ENCODE peak calls at places on chromosomes 3 and 15, in ten cellular contexts. H is activated CD4-positive, alpha-beta T cell treated with anti-CD3 and anti-CD28 coated beads, Interleukin-2, amount 50 U/mL, for 24 hours; V is HuH-7; K is GM03348; F is suprapubic skin; I is activated naive CD4-positive, alpha-beta T cell; W is left ventricle myocardium inferior; B is HL-60; G is T-helper 17 cell; C is Caco-2. Q is an unnamed sample.

GRCh38 chr3:105351821-105352220 is 14.9 kb upstream of the ALCAM start:
- DNase-seq in K (peak; percentile 49), I (no peak), W (no peak), V (no peak), F (no peak), G (no peak), H (no peak), B (no peak), C (no peak), Q (no peak)

GRCh38 chr15:66941791-66942190 is 123.6 kb upstream of the SMAD3 start:
- DNase-seq in G (no peak), F (peak; percentile 33), W (no peak), I (no peak), K (no peak), C (peak; percentile 5), H (no peak), B (peak; percentile 70), V (no peak), Q (no peak)

GRCh38 chr3:65538101-65538500 is 500.6 kb downstream of the MAGI1 start:
- DNase-seq in W (no peak), V (no peak), B (no peak), F (no peak), I (no peak), K (no peak), C (no peak), G (no peak), H (no peak), Q (no peak)

GRCh38 chr15:29141206-29141907 is 128.3 kb downstream of the NSMCE3 start:
- DNase-seq in K (no peak), V (no peak), H (no peak), B (no peak), F (peak; percentile 33), I (no peak), G (no peak), W (no peak), C (no peak), Q (no peak)

GRCh38 chr15:69757186-69757585 is 304.6 kb downstream of the RPLP1 start:
- DNase-seq in K (no peak), F (no peak), C (no peak), G (no peak), H (peak; percentile 48), B (no peak), V (no peak), W (no peak), I (no peak), Q (no peak)

GRCh38 chr3:159451482-159451881 is 537.2 kb upstream of the IL12A start:
- DNase-seq in I (no peak), H (no peak), B (no peak), G (no peak), W (no peak), V (no peak), F (no peak), K (no peak), C (no peak), Q (no peak)

GRCh38 chr15:56736308-56736707 is 3.0 kb upstream of the ZNF280D start:
- DNase-seq in W (no peak), I (no peak), G (no peak), C (no peak), F (no peak), V (no peak), B (no peak), H (no peak), K (no peak), Q (peak; percentile 26)

GRCh38 chr3:66442254-66443249 is 58.3 kb downstream of the LRIG1 start:
- DNase-seq in H (no peak), B (no peak), F (peak; percentile 80), W (peak; percentile 79), V (peak; percentile 34), K (peak; percentile 82), I (no peak), G (no peak), C (peak; percentile 50), Q (peak; percentile 3)

GRCh38 chr3:31047673-31048072 is 153.2 kb upstream of the GADL1 start:
- DNase-seq in I (no peak), F (no peak), B (no peak), W (no peak), C (no peak), H (no peak), G (no peak), V (no peak), K (no peak), Q (no peak)

GRCh38 chr3:189144645-189145044 is 27.1 kb upstream of the TPRG1 start:
- DNase-seq in V (peak; percentile 20), H (no peak), B (peak; percentile 79), K (no peak), C (no peak), F (no peak), I (no peak), G (no peak), W (no peak), Q (peak; percentile 72)

GRCh38 chr3:102057781-102058421 is 208.6 kb downstream of the NFKBIZ start:
- DNase-seq in B (no peak), K (no peak), I (no peak), F (no peak), H (no peak), V (no peak), C (no peak), W (no peak), G (no peak), Q (no peak)

GRCh38 chr3:139928708-139929505 is 6.1 kb upstream of the CLSTN2 start:
- DNase-seq in W (no peak), F (no peak), H (no peak), V (no peak), I (no peak), B (no peak), C (no peak), G (no peak), K (no peak), Q (no peak)

GRCh38 chr3:50339485-50340196 is 995 bp downstream of the RASSF1 start:
- DNase-seq in H (no peak), G (no peak), I (no peak), W (no peak), K (peak; percentile 55), B (no peak), V (no peak), F (no peak), C (no peak), Q (no peak)

GRCh38 chr3:122355612-122356011 is 27.4 kb downstream of the MIX23 start:
- DNase-seq in C (no peak), I (no peak), W (no peak), V (no peak), B (no peak), G (no peak), K (no peak), F (no peak), H (no peak), Q (no peak)

GRCh38 chr3:127218457-127218922 is 25.6 kb downstream of the PRR23E start:
- DNase-seq in K (no peak), W (no peak), H (no peak), G (no peak), I (no peak), F (peak; percentile 33), B (no peak), C (no peak), V (no peak), Q (no peak)

GRCh38 chr15:55235637-55236036 is 38.9 kb upstream of the RSL24D1 start:
- DNase-seq in C (no peak), H (no peak), G (no peak), W (no peak), I (no peak), F (no peak), B (no peak), K (no peak), V (no peak), Q (no peak)

GRCh38 chr3:157436583-157437300 is at the start of gene PTX3:
- DNase-seq in B (peak; percentile 88), C (no peak), V (peak; percentile 20), F (peak; percentile 72), H (no peak), K (peak; percentile 79), I (no peak), G (no peak), W (peak; percentile 21), Q (no peak)

GRCh38 chr15:101445562-101446526 is 43.7 kb downstream of the PCSK6 start:
- DNase-seq in I (no peak), H (no peak), K (peak; percentile 30), C (no peak), F (no peak), W (peak; percentile 87), G (no peak), B (peak; percentile 39), V (peak; percentile 80), Q (no peak)